ENCODE peak calls at places on chromosomes 4 and X, in eight cellular contexts. V, Q, P, B, E, H, A and U are unnamed samples.

GRCh38 chr4:26325191-26325590 is 4.4 kb downstream of the RBPJ start:
- DNase-seq in V (peak; percentile 21), Q (peak; percentile 50), P (no peak), B (no peak), E (peak; percentile 72), H (no peak), A (no peak), U (no peak)

GRCh38 chr4:71217688-71218087 is 121.1 kb upstream of the SLC4A4 start:
- DNase-seq in V (no peak), Q (no peak), P (no peak), B (no peak), E (no peak), H (no peak), A (no peak), U (no peak)

GRCh38 chr4:96642486-96642885 is 802.6 kb downstream of the PDHA2 start:
- DNase-seq in V (no peak), Q (no peak), P (no peak), B (no peak), E (no peak), H (no peak), A (no peak), U (no peak)

GRCh38 chr4:110640608-110641007 is 17.7 kb upstream of the PITX2 start:
- DNase-seq in V (no peak), Q (no peak), P (no peak), B (no peak), E (no peak), H (no peak), A (no peak), U (no peak)

GRCh38 chr4:2337896-2338295 is 76.0 kb upstream of the MXD4 start:
- DNase-seq in V (no peak), Q (no peak), P (no peak), B (no peak), E (no peak), H (no peak), A (no peak), U (no peak)

GRCh38 chrX:34880656-34881055 is 61.9 kb upstream of the FAM47B start:
- DNase-seq in V (no peak), Q (peak; percentile 63), P (no peak), B (no peak), E (no peak), H (no peak), A (no peak), U (no peak)

GRCh38 chrX:104621781-104622180 is 55.8 kb downstream of the IL1RAPL2 start:
- DNase-seq in V (no peak), Q (peak; percentile 44), P (no peak), B (no peak), E (no peak), H (no peak), A (no peak), U (no peak)

GRCh38 chr4:139556071-139556734 is at the start of gene SETD7:
- DNase-seq in V (peak; percentile 41), Q (peak; percentile 57), P (peak; percentile 84), B (peak; percentile 79), E (peak; percentile 58), H (peak; percentile 85), A (peak; percentile 79), U (peak; percentile 67)

GRCh38 chr4:158259955-158260575 is 49.8 kb downstream of the TMEM144 start:
- DNase-seq in V (peak; percentile 33), Q (peak; percentile 70), P (no peak), B (no peak), E (peak; percentile 52), H (no peak), A (no peak), U (no peak)

GRCh38 chrX:34956915-34957314 is 14.3 kb downstream of the FAM47B start:
- DNase-seq in V (no peak), Q (peak; percentile 67), P (no peak), B (no peak), E (no peak), H (no peak), A (no peak), U (no peak)

GRCh38 chr4:40337081-40337480 is 1.9 kb downstream of the CHRNA9 start:
- DNase-seq in V (no peak), Q (no peak), P (no peak), B (no peak), E (no peak), H (no peak), A (no peak), U (no peak)

GRCh38 chr4:79650794-79651431 is 242.9 kb upstream of the GK2 start:
- DNase-seq in V (no peak), Q (no peak), P (no peak), B (no peak), E (no peak), H (no peak), A (no peak), U (no peak)

GRCh38 chr4:76301068-76301774 is 5.3 kb upstream of the STBD1 start:
- DNase-seq in V (peak; percentile 25), Q (peak; percentile 88), P (no peak), B (peak; percentile 51), E (peak; percentile 27), H (no peak), A (peak; percentile 66), U (peak; percentile 22)

GRCh38 chr4:53654300-53654758 is 63.0 kb upstream of the LNX1 start:
- DNase-seq in V (no peak), Q (peak; percentile 55), P (no peak), B (no peak), E (no peak), H (no peak), A (no peak), U (no peak)

GRCh38 chr4:54651050-54651449 is 6.7 kb upstream of the KIT start:
- DNase-seq in V (no peak), Q (no peak), P (no peak), B (no peak), E (no peak), H (no peak), A (no peak), U (no peak)

GRCh38 chr4:162162672-162163071 is 1.1 kb downstream of the FSTL5 start:
- DNase-seq in V (no peak), Q (no peak), P (no peak), B (no peak), E (peak; percentile 92), H (no peak), A (no peak), U (no peak)

GRCh38 chrX:50813843-50814661 is at the start of gene SHROOM4:
- DNase-seq in V (no peak), Q (no peak), P (peak; percentile 66), B (no peak), E (peak; percentile 70), H (peak; percentile 56), A (no peak), U (no peak)

GRCh38 chr4:96146686-96147085 is 306.8 kb downstream of the PDHA2 start:
- DNase-seq in V (no peak), Q (no peak), P (no peak), B (no peak), E (no peak), H (no peak), A (no peak), U (no peak)

GRCh38 chrX:10512741-10513140 is 107.6 kb downstream of the MID1 start:
- DNase-seq in V (no peak), Q (peak; percentile 55), P (no peak), B (no peak), E (peak; percentile 45), H (no peak), A (no peak), U (no peak)

GRCh38 chr4:28373601-28374000 is 1513.0 kb downstream of the STIM2 start:
- DNase-seq in V (no peak), Q (peak; percentile 3), P (no peak), B (no peak), E (no peak), H (no peak), A (no peak), U (no peak)

GRCh38 chr4:113869743-113870375 is 108.3 kb upstream of the CAMK2D start:
- DNase-seq in V (no peak), Q (peak; percentile 40), P (no peak), B (peak; percentile 64), E (no peak), H (no peak), A (peak; percentile 66), U (peak; percentile 57)

GRCh38 chr4:106301393-106302084 is 14.5 kb downstream of the TBCK start:
- DNase-seq in V (no peak), Q (no peak), P (no peak), B (no peak), E (no peak), H (no peak), A (no peak), U (no peak)

GRCh38 chrX:74492720-74493201 is 71.5 kb downstream of the SLC16A2 start:
- DNase-seq in V (no peak), Q (no peak), P (no peak), B (peak; percentile 61), E (peak; percentile 34), H (no peak), A (peak; percentile 38), U (peak; percentile 37)

GRCh38 chr4:174394915-174395314 is 111.2 kb downstream of the CEP44 start:
- DNase-seq in V (peak; percentile 27), Q (peak; percentile 67), P (no peak), B (no peak), E (no peak), H (no peak), A (no peak), U (no peak)

GRCh38 chrX:119401569-119401968 is 2.4 kb downstream of the SLC25A43 start:
- DNase-seq in V (no peak), Q (peak; percentile 61), P (no peak), B (no peak), E (no peak), H (no peak), A (no peak), U (no peak)

GRCh38 chr4:64777286-64777685 is 368.0 kb upstream of the TECRL start:
- DNase-seq in V (no peak), Q (peak; percentile 7), P (no peak), B (no peak), E (no peak), H (no peak), A (no peak), U (no peak)

GRCh38 chr4:182938213-182938645 is 21.0 kb upstream of the DCTD start:
- DNase-seq in V (peak; percentile 59), Q (peak; percentile 75), P (peak; percentile 79), B (peak; percentile 82), E (peak; percentile 83), H (peak; percentile 70), A (peak; percentile 81), U (peak; percentile 78)

GRCh38 chr4:98341309-98341708 is 80.1 kb downstream of the RAP1GDS1 start:
- DNase-seq in V (no peak), Q (no peak), P (no peak), B (no peak), E (no peak), H (no peak), A (no peak), U (no peak)

GRCh38 chr4:147157860-147158701 is 212.4 kb upstream of the TTC29 start:
- DNase-seq in V (no peak), Q (peak; percentile 62), P (peak; percentile 50), B (peak; percentile 15), E (no peak), H (peak; percentile 62), A (no peak), U (no peak)

GRCh38 chr4:85106805-85107336 is 140.4 kb upstream of the WDFY3 start:
- DNase-seq in V (no peak), Q (no peak), P (no peak), B (no peak), E (no peak), H (no peak), A (no peak), U (no peak)

GRCh38 chrX:7216981-7217587 is 69.1 kb upstream of the PUDP start:
- DNase-seq in V (no peak), Q (no peak), P (no peak), B (no peak), E (no peak), H (no peak), A (no peak), U (no peak)